ENCODE peak calls at places on chromosomes 5 and 9, in nine cellular contexts. X, H, J, S, F, K, P, Y and E are unnamed samples.

GRCh38 chr5:137320056-137321045 is 178.8 kb downstream of the SPOCK1 start:
- DNase-seq in X (no peak), H (no peak), J (peak; percentile 79), S (peak; percentile 49), F (peak; percentile 21), K (peak; percentile 64), P (peak; percentile 59), Y (peak; percentile 29), E (peak; percentile 23)

GRCh38 chr9:124801356-124801755 is 24.4 kb downstream of the OLFML2A start:
- DNase-seq in X (no peak), H (no peak), J (no peak), S (no peak), F (no peak), K (no peak), P (no peak), Y (no peak), E (no peak)

GRCh38 chr5:102547659-102548058 is 48.9 kb upstream of the SLCO6A1 start:
- DNase-seq in X (no peak), H (no peak), J (no peak), S (no peak), F (no peak), K (no peak), P (no peak), Y (no peak), E (no peak)

GRCh38 chr5:78005021-78005785 is 229.1 kb upstream of the TBCA start:
- DNase-seq in X (no peak), H (no peak), J (peak; percentile 47), S (no peak), F (no peak), K (no peak), P (no peak), Y (no peak), E (no peak)

GRCh38 chr9:23783509-23783908 is 42.5 kb downstream of the ELAVL2 start:
- DNase-seq in X (no peak), H (no peak), J (no peak), S (no peak), F (no peak), K (no peak), P (no peak), Y (no peak), E (no peak)

GRCh38 chr5:174386306-174386705 is 338.1 kb upstream of the MSX2 start:
- DNase-seq in X (no peak), H (no peak), J (no peak), S (no peak), F (no peak), K (no peak), P (no peak), Y (no peak), E (no peak)

GRCh38 chr5:78345485-78345884 is 14.9 kb upstream of the SCAMP1 start:
- DNase-seq in X (no peak), H (no peak), J (peak; percentile 19), S (no peak), F (no peak), K (no peak), P (no peak), Y (no peak), E (no peak)

GRCh38 chr5:1172670-1173404 is 28.6 kb upstream of the SLC6A19 start:
- DNase-seq in X (no peak), H (peak; percentile 30), J (no peak), S (no peak), F (no peak), K (no peak), P (peak; percentile 2), Y (no peak), E (no peak)

GRCh38 chr5:54838843-54839242 is 146.6 kb downstream of the ESM1 start:
- DNase-seq in X (no peak), H (no peak), J (no peak), S (no peak), F (no peak), K (no peak), P (no peak), Y (no peak), E (no peak)

GRCh38 chr5:149940077-149940574 is 4.5 kb downstream of the PDE6A start:
- DNase-seq in X (no peak), H (no peak), J (no peak), S (no peak), F (no peak), K (no peak), P (no peak), Y (no peak), E (no peak)

GRCh38 chr5:80655231-80655784 is 525 bp upstream of the DHFR start:
- DNase-seq in X (no peak), H (no peak), J (no peak), S (no peak), F (no peak), K (no peak), P (no peak), Y (no peak), E (no peak)

GRCh38 chr5:110441035-110441434 is 285.4 kb downstream of the TMEM232 start:
- DNase-seq in X (no peak), H (no peak), J (no peak), S (no peak), F (peak; percentile 31), K (no peak), P (no peak), Y (no peak), E (peak; percentile 1)

GRCh38 chr5:29367176-29367833 is 1826.2 kb upstream of the CDH6 start:
- DNase-seq in X (no peak), H (no peak), J (no peak), S (no peak), F (no peak), K (no peak), P (no peak), Y (no peak), E (no peak)

GRCh38 chr9:114339130-114339908 is 9.7 kb downstream of the ORM2 start:
- DNase-seq in X (no peak), H (peak; percentile 72), J (peak; percentile 29), S (no peak), F (no peak), K (peak; percentile 84), P (peak; percentile 47), Y (peak; percentile 40), E (peak; percentile 87)

DNA sequence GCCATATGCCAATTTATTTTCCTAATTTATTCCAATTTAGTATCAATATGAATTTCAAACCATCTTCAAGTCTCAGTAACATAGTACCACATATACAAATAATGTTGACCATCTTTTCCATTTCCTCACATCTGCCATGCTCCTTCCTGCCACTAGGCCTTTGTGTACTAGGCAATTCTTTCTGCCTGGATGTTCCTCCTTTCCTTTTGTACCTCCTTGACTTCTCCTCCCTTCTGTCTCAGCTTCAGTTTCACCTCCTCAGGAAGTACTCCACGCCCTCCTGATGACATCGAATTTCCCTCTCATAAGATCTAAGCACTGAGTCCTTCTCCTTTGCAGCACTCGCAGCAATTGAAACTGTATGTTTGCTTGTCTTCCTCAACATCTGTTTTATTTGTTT is 53.9 kb downstream of the MEF2C start:
- DNase-seq in X (no peak), H (no peak), J (peak; percentile 63), S (no peak), F (no peak), K (no peak), P (no peak), Y (no peak), E (no peak)
- TF ChIP-seq POLR2A in X (no peak), H (no peak), J (no peak), S (no peak), F (no peak), K (no peak), P (no peak), Y (no peak), E (no peak)

GRCh38 chr5:22611327-22611726 is 241.8 kb downstream of the CDH12 start:
- DNase-seq in X (no peak), H (no peak), J (no peak), S (no peak), F (no peak), K (no peak), P (no peak), Y (no peak), E (no peak)

GRCh38 chr5:22612928-22613327 is 240.2 kb downstream of the CDH12 start:
- DNase-seq in X (no peak), H (no peak), J (no peak), S (no peak), F (no peak), K (no peak), P (no peak), Y (no peak), E (no peak)

GRCh38 chr5:22621084-22621483 is 232.1 kb downstream of the CDH12 start:
- DNase-seq in X (no peak), H (no peak), J (no peak), S (no peak), F (no peak), K (no peak), P (no peak), Y (no peak), E (no peak)

DNA sequence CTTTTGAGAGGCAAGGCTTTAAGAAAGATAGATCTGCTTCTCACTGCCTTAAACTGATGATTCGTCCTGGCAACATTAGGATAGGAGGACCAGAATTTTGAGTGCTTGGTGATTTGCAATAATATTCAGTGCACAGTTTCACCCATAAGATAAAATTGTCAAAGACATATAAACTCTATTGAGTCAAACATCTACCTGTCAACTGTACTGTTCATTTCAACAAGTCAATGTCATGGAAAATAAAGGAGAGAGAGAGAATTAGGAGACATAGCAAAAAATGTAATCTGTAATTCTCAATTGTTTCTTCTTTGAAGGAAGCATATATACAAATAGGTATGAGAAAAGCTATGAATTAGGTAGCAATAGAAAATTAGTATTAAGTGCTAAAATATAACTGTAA is 237.2 kb downstream of the CDH12 start:
- DNase-seq in X (no peak), H (no peak), J (no peak), S (no peak), F (no peak), K (no peak), P (no peak), Y (no peak), E (no peak)
- TF ChIP-seq POLR2A in X (no peak), H (no peak), J (no peak), S (no peak), F (no peak), K (no peak), P (no peak), Y (no peak), E (no peak)

DNA sequence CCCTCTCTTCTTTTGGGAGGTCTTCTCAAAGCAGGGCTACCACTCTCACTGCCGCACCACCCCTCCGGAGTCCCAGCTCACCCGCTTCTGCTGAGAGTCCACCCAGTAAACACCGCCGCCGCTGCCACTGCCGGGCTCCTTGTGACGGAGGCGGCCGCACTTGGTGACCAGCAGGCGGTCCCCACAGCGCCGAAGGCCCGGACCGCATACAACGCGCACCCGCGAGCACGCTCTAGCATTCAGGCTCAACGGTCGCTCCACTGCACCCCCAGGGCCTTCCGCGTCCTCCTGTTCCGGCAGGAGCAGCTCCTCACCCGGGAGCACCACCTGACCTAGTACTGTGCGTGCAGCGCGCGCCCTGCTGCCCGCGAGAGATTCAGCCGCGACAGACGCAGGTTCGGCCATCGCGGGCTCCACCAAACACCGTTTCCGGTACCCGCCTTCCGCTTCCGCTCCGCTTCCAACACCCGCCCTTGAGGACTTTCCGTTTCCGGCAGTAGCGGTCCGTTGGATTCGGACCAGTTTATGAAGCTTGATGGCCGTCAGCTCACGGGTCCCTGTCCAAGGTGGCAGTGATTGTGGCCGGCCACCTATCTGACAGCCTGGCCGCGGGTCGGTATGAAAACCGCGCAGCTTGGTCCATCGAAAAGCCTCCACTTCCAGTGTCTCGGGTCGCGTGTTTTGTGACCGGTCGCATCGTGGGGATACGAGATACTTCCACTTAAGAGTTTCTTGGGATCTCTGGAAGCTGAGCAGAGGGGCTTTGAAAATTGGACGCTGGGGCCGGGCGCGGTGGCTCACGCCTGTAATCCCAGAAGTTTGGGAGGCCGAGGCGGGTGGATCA is at the start of gene EXOSC3:
- DNase-seq in X (peak; percentile 97), H (peak; percentile 93), J (peak; percentile 91), S (peak; percentile 93), F (peak; percentile 88), K (peak; percentile 93), P (peak; percentile 90), Y (peak; percentile 89), E (peak; percentile 43)
- TF ChIP-seq POLR2A in X (no peak), H (peak; percentile 70), J (peak; percentile 94), S (peak; percentile 63), F (peak; percentile 65), K (peak; percentile 92), P (peak; percentile 84), Y (no peak), E (peak; percentile 62)

GRCh38 chr5:100900796-100901731 is 2.0 kb downstream of the ST8SIA4 start:
- DNase-seq in X (peak; percentile 95), H (peak; percentile 88), J (peak; percentile 91), S (peak; percentile 68), F (no peak), K (no peak), P (peak; percentile 51), Y (peak; percentile 70), E (peak; percentile 49)
- TF ChIP-seq POLR2A in X (no peak), H (no peak), J (no peak), S (peak; percentile 20), F (no peak), K (peak; percentile 21), P (peak; percentile 24), Y (no peak), E (no peak)